ENCODE peak calls at places on chromosomes 4 and X, in nine cellular contexts. K is PC-9, S is IMR-90, P is mammary epithelial cell, I is GM12878, C is PC-3, D is GM23248, Y is neuronal stem cell, A is keratinocyte. X is an unnamed sample.

GRCh38 chrX:120120223-120120622 is 4.5 kb upstream of the RHOXF1 start:
- DNase-seq in K (peak; percentile 21), S (peak; percentile 0), P (no peak), I (no peak), C (peak; percentile 77), D (no peak), Y (no peak), A (no peak), X (no peak)

GRCh38 chrX:72105436-72105835 is 26.3 kb downstream of the RTL5 start:
- DNase-seq in K (no peak), S (no peak), P (no peak), I (peak; percentile 56), C (no peak), D (no peak), Y (no peak), A (no peak), X (peak; percentile 78)

GRCh38 chrX:15644560-15644872 is 20.1 kb downstream of the CLTRN start:
- DNase-seq in K (no peak), S (no peak), P (no peak), I (no peak), C (no peak), D (no peak), Y (no peak), A (no peak), X (no peak)

GRCh38 chr4:108762559-108763225 is at the start of gene ETNPPL:
- DNase-seq in K (no peak), S (no peak), P (peak; percentile 14), I (no peak), C (peak; percentile 3), D (peak; percentile 41), Y (peak; percentile 53), A (no peak), X (peak; percentile 47)

GRCh38 chrX:117808413-117808812 is 308.2 kb downstream of the KLHL13 start:
- DNase-seq in K (no peak), S (no peak), P (no peak), I (no peak), C (no peak), D (no peak), Y (no peak), A (no peak), X (no peak)

GRCh38 chrX:9467751-9468150 is 2.9 kb downstream of the TBL1X start:
- DNase-seq in K (no peak), S (peak; percentile 9), P (no peak), I (no peak), C (no peak), D (no peak), Y (no peak), A (no peak), X (no peak)

GRCh38 chrX:132614297-132614696 is 125.5 kb upstream of the MBNL3 start:
- DNase-seq in K (peak; percentile 12), S (no peak), P (no peak), I (no peak), C (peak; percentile 38), D (peak; percentile 16), Y (no peak), A (no peak), X (peak; percentile 9)

GRCh38 chrX:37441377-37441776 is 92.2 kb downstream of the PRRG1 start:
- DNase-seq in K (no peak), S (no peak), P (no peak), I (no peak), C (no peak), D (no peak), Y (no peak), A (no peak), X (no peak)

GRCh38 chrX:13029831-13030771 is 14.3 kb downstream of the FAM9C start:
- DNase-seq in K (peak; percentile 59), S (no peak), P (no peak), I (no peak), C (peak; percentile 80), D (peak; percentile 26), Y (no peak), A (no peak), X (no peak)

GRCh38 chr4:72430050-72430449 is 139.0 kb downstream of the ADAMTS3 start:
- DNase-seq in K (no peak), S (no peak), P (no peak), I (no peak), C (peak; percentile 58), D (peak; percentile 50), Y (no peak), A (no peak), X (no peak)

GRCh38 chr4:180407273-180407885 is 1835.8 kb upstream of the TENM3 start:
- DNase-seq in K (no peak), S (no peak), P (no peak), I (no peak), C (peak; percentile 44), D (no peak), Y (no peak), A (no peak), X (no peak)

GRCh38 chr4:182225257-182225852 is 17.8 kb upstream of the TENM3 start:
- DNase-seq in K (no peak), S (no peak), P (no peak), I (no peak), C (no peak), D (no peak), Y (no peak), A (no peak), X (no peak)

GRCh38 chr4:5036239-5036638 is 15.0 kb upstream of the STK32B start:
- DNase-seq in K (no peak), S (peak; percentile 70), P (no peak), I (no peak), C (peak; percentile 11), D (peak; percentile 79), Y (no peak), A (no peak), X (peak; percentile 98)

GRCh38 chrX:133297284-133297683 is 79.1 kb upstream of the TFDP3 start:
- DNase-seq in K (no peak), S (peak; percentile 75), P (peak; percentile 58), I (no peak), C (peak; percentile 86), D (peak; percentile 76), Y (no peak), A (no peak), X (no peak)

GRCh38 chr4:139227729-139228404 is 50.8 kb upstream of the ELF2 start:
- DNase-seq in K (no peak), S (no peak), P (no peak), I (no peak), C (peak; percentile 27), D (no peak), Y (no peak), A (no peak), X (peak; percentile 66)

GRCh38 chr4:47606482-47606881 is 121.4 kb downstream of the ATP10D start:
- DNase-seq in K (no peak), S (no peak), P (no peak), I (no peak), C (no peak), D (no peak), Y (no peak), A (no peak), X (no peak)

GRCh38 chr4:135694066-135694465 is 1492.5 kb upstream of the PABPC4L start:
- DNase-seq in K (no peak), S (no peak), P (no peak), I (no peak), C (no peak), D (no peak), Y (no peak), A (no peak), X (no peak)

GRCh38 chr4:168856312-168856711 is 153.7 kb downstream of the CBR4 start:
- DNase-seq in K (no peak), S (peak; percentile 97), P (peak; percentile 74), I (no peak), C (peak; percentile 16), D (peak; percentile 77), Y (no peak), A (no peak), X (no peak)

GRCh38 chrX:6708041-6708440 is 173.1 kb upstream of the VCX3A start:
- DNase-seq in K (peak; percentile 22), S (no peak), P (peak; percentile 0), I (no peak), C (no peak), D (no peak), Y (no peak), A (no peak), X (no peak)

GRCh38 chrX:116499780-116500179 is 37.0 kb upstream of the CT83 start:
- DNase-seq in K (peak; percentile 40), S (no peak), P (peak; percentile 63), I (no peak), C (peak; percentile 49), D (peak; percentile 26), Y (no peak), A (peak; percentile 5), X (no peak)

GRCh38 chr4:123976285-123976684 is 579.7 kb downstream of the SPRY1 start:
- DNase-seq in K (no peak), S (peak; percentile 24), P (no peak), I (no peak), C (no peak), D (no peak), Y (peak; percentile 56), A (no peak), X (peak; percentile 47)
- H2AFZ ChIP-seq in K (no peak overlapping the region), S (peak overlapping the region; percentile 78), P (peak overlapping the region; percentile 38), I (no peak overlapping the region), C (no peak overlapping the region), D (peak overlapping the region; percentile 24), Y (peak overlapping the region; percentile 56), A (peak overlapping the region; percentile 63), X (no peak overlapping the region)

DNA sequence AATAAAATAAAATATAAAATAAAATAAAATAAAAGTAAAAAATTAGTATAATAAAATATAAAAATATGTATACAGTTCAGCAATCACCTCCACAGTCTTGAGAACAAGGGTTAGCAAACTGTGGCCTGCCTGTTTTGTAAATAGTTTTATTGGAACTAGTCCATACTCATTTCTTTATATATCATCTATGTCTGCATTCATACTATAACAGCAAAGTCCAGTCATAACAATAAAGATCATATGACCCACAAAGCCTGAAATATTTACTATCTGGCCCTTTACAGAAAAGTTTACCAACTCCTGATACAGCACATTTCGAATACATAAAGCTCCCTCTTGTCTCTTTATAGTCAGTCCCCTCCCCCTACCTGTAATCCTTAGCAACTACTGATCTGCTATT is 111.9 kb downstream of the SLC10A6 start:
- DNase-seq in K (no peak), S (no peak), P (no peak), I (no peak), C (no peak), D (no peak), Y (no peak), A (no peak), X (no peak)
- H3K36me3 ChIP-seq in K (no peaks in the 10 kb centered on the region), S (peaks cover 8% of the 10 kb centered on the region), P (peaks cover 34% of the 10 kb centered on the region), I (peaks cover 4% of the 10 kb centered on the region), C (peaks cover 10% of the 10 kb centered on the region), D (peaks cover 33% of the 10 kb centered on the region), Y (peaks cover 24% of the 10 kb centered on the region), A (peaks cover 27% of the 10 kb centered on the region), X (no peaks in the 10 kb centered on the region)

DNA sequence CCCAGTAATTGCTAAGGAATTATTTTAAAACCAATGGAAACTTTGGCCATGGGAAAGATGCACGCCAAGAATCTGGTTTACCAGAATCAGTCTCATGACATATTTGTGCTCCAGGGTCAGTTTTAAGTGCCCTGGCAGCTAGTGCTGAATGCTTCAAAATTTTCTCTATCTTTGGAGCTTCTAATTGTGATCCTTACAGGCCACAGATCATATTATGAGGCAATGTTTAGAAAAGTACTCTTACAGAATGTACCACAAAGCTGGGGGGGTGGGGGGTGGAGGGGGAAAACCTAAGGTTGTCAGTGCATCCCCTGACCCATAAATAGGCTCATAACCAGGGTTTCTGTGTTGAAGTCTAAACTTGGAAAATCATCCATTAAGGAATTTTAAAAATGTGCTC is 514.5 kb downstream of the INPP4B start:
- DNase-seq in K (no peak), S (peak; percentile 21), P (no peak), I (no peak), C (no peak), D (no peak), Y (no peak), A (no peak), X (no peak)
- H3K4me2 ChIP-seq in K (no peak overlapping the region), S (no peak overlapping the region), P (no peak overlapping the region), I (no peak overlapping the region), C (no peak overlapping the region), D (no peak overlapping the region), Y (no peak overlapping the region), A (no peak overlapping the region), X (no peak overlapping the region)

GRCh38 chr4:124869978-124870495 is 157.5 kb upstream of the ANKRD50 start:
- DNase-seq in K (no peak), S (no peak), P (no peak), I (no peak), C (no peak), D (no peak), Y (no peak), A (no peak), X (no peak)
- H2AFZ ChIP-seq in K (no peak overlapping the region), S (no peak overlapping the region), P (no peak overlapping the region), I (no peak overlapping the region), C (no peak overlapping the region), D (peak overlapping the region; percentile 15), Y (no peak overlapping the region), A (no peak overlapping the region), X (no peak overlapping the region)